ENCODE peak calls at places on chromosomes 13 and 19, in nine cellular contexts. C is heart right ventricle; O is CD8-positive, alpha-beta T cell; X is activated CD8-positive, alpha-beta T cell treated with anti-CD3 and anti-CD28 coated beads, Interleukin-2, amount 10 ng/mL, durations not matched to agents 7 days and 5 days; V is lower lobe of right lung; R is activated CD4-positive, alpha-beta T cell treated with anti-CD3 and anti-CD28 coated beads for 36 hours; E is mucosa of descending colon; M is CD4-positive, CD25-positive, alpha-beta regulatory T cell; Z is stimulated activated naive CD8-positive, alpha-beta T cell treated with anti-CD3 and anti-CD28 coated beads, Interleukin-15, amount 100 ng/mL, for 72 hours. B is an unnamed sample.

GRCh38 chr19:56837492-56837891 is 3.0 kb downstream of the PEG3 start:
- ATAC-seq in C (peak), O (no peak), X (no peak), V (peak), R (no peak), E (peak), M (no peak), Z (peak), B (peak)

GRCh38 chr13:91351123-91351522 is 3.6 kb downstream of the MIR17HG start:
- ATAC-seq in C (no peak), O (no peak), X (no peak), V (no peak), R (no peak), E (no peak), M (no peak), Z (no peak), B (no peak)

GRCh38 chr19:37197768-37198167 is 12.6 kb downstream of the ZNF585B start:
- ATAC-seq in C (no peak), O (no peak), X (no peak), V (no peak), R (no peak), E (no peak), M (no peak), Z (no peak), B (no peak)

GRCh38 chr19:46537136-46538097 is 41.8 kb upstream of the PNMA8B start:
- ATAC-seq in C (peak), O (peak), X (peak), V (peak), R (peak), E (peak), M (peak), Z (peak), B (no peak)

GRCh38 chr19:51690359-51691121 is 2.6 kb upstream of the SPACA6 start:
- ATAC-seq in C (peak), O (peak), X (peak), V (peak), R (peak), E (peak), M (peak), Z (peak), B (peak)

GRCh38 chr19:42114412-42114811 is 17.8 kb downstream of the POU2F2 start:
- ATAC-seq in C (no peak), O (no peak), X (no peak), V (no peak), R (no peak), E (peak), M (no peak), Z (no peak), B (no peak)

GRCh38 chr19:39197808-39198207 is 1.0 kb downstream of the NCCRP1 start:
- ATAC-seq in C (no peak), O (no peak), X (no peak), V (no peak), R (peak), E (no peak), M (no peak), Z (no peak), B (no peak)

GRCh38 chr19:17095141-17095919 is 19.8 kb downstream of the MYO9B start:
- ATAC-seq in C (peak), O (no peak), X (no peak), V (no peak), R (no peak), E (peak), M (no peak), Z (no peak), B (peak)

GRCh38 chr19:44876930-44877530 is 14.0 kb upstream of the TOMM40 start:
- ATAC-seq in C (no peak), O (peak), X (peak), V (no peak), R (no peak), E (no peak), M (no peak), Z (peak), B (no peak)